ENCODE peak calls at places on chromosomes 7 and 10, in six cellular contexts. K is left lung, U is transverse colon, O is endothelial cell of umbilical vein, C is prostate gland, R is left ventricle myocardium inferior. E is an unnamed sample. For H3K27me3 and H3K9me3, the result is how much of the 10 kb centered on the place peaks cover.

GRCh38 chr10:7428673-7429350 is 18.0 kb upstream of the SFMBT2 start:
- DNase-seq in K (no peak), U (no peak), O (no peak), C (no peak), R (no peak), E (no peak)

GRCh38 chr7:100489824-100490223 is 6.1 kb downstream of the NYAP1 start:
- DNase-seq in K (no peak), U (no peak), O (no peak), C (no peak), R (no peak), E (peak)

GRCh38 chr10:73017955-73018480 is 63.4 kb upstream of the PLA2G12B start:
- DNase-seq in K (no peak), U (no peak), O (no peak), C (no peak), R (peak), E (no peak)

GRCh38 chr7:110399421-110399820 is 691.5 kb upstream of the LRRN3 start:
- DNase-seq in K (no peak), U (no peak), O (no peak), C (no peak), R (no peak), E (no peak)

GRCh38 chr10:3616880-3617279 is 168.1 kb downstream of the KLF6 start:
- DNase-seq in K (no peak), U (no peak), O (no peak), C (no peak), R (no peak), E (no peak)

GRCh38 chr10:101012525-101013364 is 13.1 kb downstream of the LZTS2 start:
- DNase-seq in K (peak), U (peak), O (peak), C (peak), R (peak), E (peak)

GRCh38 chr10:125064681-125065492 is 95.5 kb downstream of the CTBP2 start:
- DNase-seq in K (peak), U (no peak), O (no peak), C (peak), R (no peak), E (peak)

GRCh38 chr7:140358771-140359095 is 39.6 kb downstream of the SLC37A3 start:
- DNase-seq in K (no peak), U (no peak), O (no peak), C (no peak), R (no peak), E (no peak)

DNA sequence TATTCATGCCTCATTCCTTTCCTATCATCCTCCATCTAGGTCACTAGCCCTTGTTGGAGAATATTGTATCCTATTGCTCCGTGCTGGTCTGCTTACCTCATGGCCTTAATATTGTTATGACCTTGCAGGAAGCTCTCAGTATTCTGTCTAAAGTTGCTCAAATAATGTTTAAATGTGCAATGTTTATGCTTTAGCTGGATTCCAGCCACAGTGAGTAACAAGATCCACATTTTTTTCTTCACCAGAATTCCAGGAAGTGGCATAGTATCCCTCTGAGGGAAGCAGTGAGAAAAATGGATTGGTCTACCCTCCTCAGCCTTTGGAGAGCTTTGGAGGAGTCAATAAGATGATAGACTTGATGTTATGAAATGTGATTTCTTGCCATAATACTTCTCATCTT is 402.6 kb downstream of the NRG3 start:
- DNase-seq in K (no peak), U (no peak), O (peak), C (no peak), R (no peak), E (peak)
- H3K27me3 ChIP-seq in K (under half), U (under half), O (under half), C (under half), R (under half), E (under half)

GRCh38 chr10:130958981-130959751 is 352.4 kb downstream of the TCERG1L start:
- DNase-seq in K (no peak), U (no peak), O (no peak), C (no peak), R (no peak), E (no peak)
- H3K9me3 ChIP-seq in K (under half), U (under half), O (under half), C (under half), R (under half), E (under half)

DNA sequence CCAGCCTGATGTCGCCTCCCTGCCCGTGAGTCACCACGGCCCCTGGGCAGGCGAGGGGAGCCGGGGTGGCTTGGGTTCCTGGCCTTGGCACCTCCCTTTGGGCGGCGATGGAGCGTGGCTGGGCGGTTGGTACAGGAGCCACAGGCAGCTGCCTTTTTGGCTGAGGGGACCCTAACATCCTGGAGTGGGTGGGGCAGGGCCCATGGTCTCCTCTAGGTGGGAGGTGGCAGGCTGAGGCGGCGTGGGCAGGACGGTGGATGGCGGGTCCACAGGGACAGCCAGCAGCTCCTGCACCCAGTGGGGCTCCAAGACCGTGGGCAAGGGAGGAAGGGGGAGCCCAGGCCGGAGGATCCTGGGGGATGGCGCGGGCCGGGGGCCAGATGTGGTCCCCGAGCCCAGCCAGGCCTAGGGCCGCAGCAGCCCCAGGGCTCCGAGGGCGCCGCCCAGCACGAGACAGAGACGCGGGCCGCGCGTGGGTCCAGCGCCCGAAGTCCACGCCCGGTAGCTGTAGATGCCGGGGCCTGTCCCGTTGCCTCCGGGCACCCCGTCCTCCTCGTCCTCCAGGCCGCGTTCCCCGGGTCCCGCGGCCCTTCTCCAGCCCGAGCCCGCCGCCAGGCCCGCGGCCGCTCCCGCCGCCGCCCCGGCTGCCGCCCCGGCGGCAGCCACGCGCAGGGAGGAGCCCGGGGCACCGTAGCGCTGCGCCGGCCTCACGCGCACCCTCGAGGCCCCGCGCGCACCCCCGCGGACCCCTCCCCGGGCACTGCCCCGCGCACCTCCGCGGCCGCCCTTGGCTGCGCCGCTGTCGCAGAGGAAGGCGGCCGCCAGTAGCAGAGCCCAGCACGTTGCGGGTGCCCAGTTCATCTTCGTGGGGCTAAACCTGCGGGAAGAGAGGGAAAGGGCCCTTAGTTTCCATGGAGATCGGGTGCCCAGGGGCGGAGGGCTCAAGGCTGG is 1.3 kb downstream of the SPRN start:
- DNase-seq in K (peak), U (no peak), O (no peak), C (peak), R (no peak), E (no peak)
- H3K4me3 ChIP-seq in K (no peak), U (no peak), O (no peak), C (no peak), R (peak), E (no peak)

GRCh38 chr7:131683536-131684125 is 127.2 kb upstream of the PODXL start:
- DNase-seq in K (no peak), U (no peak), O (no peak), C (no peak), R (no peak), E (no peak)
- H3K27me3 ChIP-seq in K (under half), U (under half), O (under half), C (under half), R (half or more), E (under half)

E was measured in astrocyte.